ENCODE peak calls at places on chromosomes 3 and 15, in ten cellular contexts. B, P, D, X, E, F, W, L, V and H are unnamed samples.

GRCh38 chr3:38137615-38138346 is 680 bp upstream of the MYD88 start:
- DNase-seq in B (peak; percentile 27), P (no peak), D (peak; percentile 70), X (no peak), E (peak; percentile 41), F (peak; percentile 35), W (no peak), L (no peak), V (no peak), H (peak; percentile 17)

GRCh38 chr3:160804762-160805161 is 48.7 kb downstream of the PPM1L start:
- DNase-seq in B (no peak), P (no peak), D (no peak), X (peak; percentile 89), E (no peak), F (no peak), W (no peak), L (no peak), V (no peak), H (no peak)

GRCh38 chr3:56725175-56725574 is 42.1 kb upstream of the TASOR start:
- DNase-seq in B (no peak), P (no peak), D (no peak), X (no peak), E (no peak), F (no peak), W (no peak), L (no peak), V (peak; percentile 28), H (no peak)

GRCh38 chr3:191568206-191568605 is 107.2 kb downstream of the PYDC2 start:
- DNase-seq in B (no peak), P (no peak), D (no peak), X (peak; percentile 49), E (no peak), F (no peak), W (no peak), L (no peak), V (no peak), H (no peak)

GRCh38 chr3:119673875-119674274 is 3.3 kb downstream of the COX17 start:
- DNase-seq in B (no peak), P (no peak), D (no peak), X (no peak), E (no peak), F (no peak), W (no peak), L (no peak), V (no peak), H (no peak)

GRCh38 chr3:59374812-59375211 is 325.0 kb upstream of the CFAP20DC start:
- DNase-seq in B (no peak), P (no peak), D (no peak), X (no peak), E (peak; percentile 79), F (no peak), W (no peak), L (no peak), V (no peak), H (no peak)

GRCh38 chr3:58521917-58522680 is 14.9 kb downstream of the ACOX2 start:
- DNase-seq in B (no peak), P (no peak), D (no peak), X (no peak), E (no peak), F (no peak), W (no peak), L (no peak), V (no peak), H (peak; percentile 93)

GRCh38 chr3:189827108-189827507 is 195.9 kb downstream of the TP63 start:
- DNase-seq in B (no peak), P (no peak), D (no peak), X (no peak), E (no peak), F (no peak), W (no peak), L (no peak), V (no peak), H (no peak)

GRCh38 chr15:64452988-64453688 is 7.2 kb upstream of the ZNF609 start:
- DNase-seq in B (no peak), P (no peak), D (no peak), X (no peak), E (no peak), F (no peak), W (no peak), L (no peak), V (no peak), H (peak; percentile 38)

GRCh38 chr3:5505163-5505562 is 317.7 kb downstream of the EDEM1 start:
- DNase-seq in B (no peak), P (no peak), D (no peak), X (no peak), E (no peak), F (no peak), W (no peak), L (no peak), V (no peak), H (no peak)